ENCODE peak calls at places on chromosome 18, in six cellular contexts. O is dorsolateral prefrontal cortex, A is neural progenitor cell, G is fibroblast of lung, X is psoas muscle, F is mucosa of descending colon. P is an unnamed sample.

GRCh38 chr18:2515908-2516625 is 55.2 kb downstream of the METTL4 start:
- DNase-seq in O (no peak), A (no peak), G (peak), X (no peak), F (no peak), P (peak)

GRCh38 chr18:28729321-28729720 is 552.4 kb upstream of the CDH2 start:
- DNase-seq in O (no peak), A (no peak), G (no peak), X (no peak), F (no peak), P (peak)

GRCh38 chr18:10928971-10929373 is 220.4 kb downstream of the PIEZO2 start:
- DNase-seq in O (no peak), A (no peak), G (peak), X (no peak), F (no peak), P (peak)

GRCh38 chr18:31066267-31066666 is 23.7 kb upstream of the DSC3 start:
- DNase-seq in O (no peak), A (no peak), G (no peak), X (no peak), F (no peak), P (no peak)

GRCh38 chr18:11145413-11146191 is 3.8 kb downstream of the PIEZO2 start:
- DNase-seq in O (no peak), A (no peak), G (no peak), X (no peak), F (no peak), P (no peak)

GRCh38 chr18:31596081-31596872 is 4.6 kb downstream of the TTR start:
- DNase-seq in O (no peak), A (no peak), G (no peak), X (no peak), F (no peak), P (peak)

GRCh38 chr18:49051323-49051967 is 100.7 kb upstream of the SMAD7 start:
- DNase-seq in O (no peak), A (peak), G (no peak), X (no peak), F (peak), P (no peak)

GRCh38 chr18:12908706-12909105 is 24.7 kb upstream of the PTPN2 start:
- DNase-seq in O (no peak), A (no peak), G (peak), X (no peak), F (no peak), P (peak)

GRCh38 chr18:47490882-47491281 is 239.4 kb upstream of the SKOR2 start:
- DNase-seq in O (no peak), A (no peak), G (no peak), X (no peak), F (no peak), P (peak)

GRCh38 chr18:8088626-8089025 is 520.6 kb upstream of the RAB12 start:
- DNase-seq in O (no peak), A (no peak), G (no peak), X (no peak), F (no peak), P (no peak)

GRCh38 chr18:31648966-31649429 is 35.4 kb downstream of the B4GALT6 start:
- DNase-seq in O (no peak), A (no peak), G (peak), X (no peak), F (no peak), P (peak)

GRCh38 chr18:48940854-48941531 is 9.8 kb downstream of the SMAD7 start:
- DNase-seq in O (no peak), A (no peak), G (peak), X (no peak), F (peak), P (no peak)

GRCh38 chr18:39434223-39434622 is 1868.6 kb upstream of the CELF4 start:
- DNase-seq in O (no peak), A (no peak), G (no peak), X (no peak), F (no peak), P (peak)

GRCh38 chr18:79485788-79486355 is 90.1 kb downstream of the NFATC1 start:
- DNase-seq in O (peak), A (no peak), G (peak), X (no peak), F (no peak), P (peak)

GRCh38 chr18:44309185-44309584 is 371.5 kb upstream of the SETBP1 start:
- DNase-seq in O (no peak), A (no peak), G (peak), X (no peak), F (no peak), P (peak)

GRCh38 chr18:33906046-33906445 is 318.7 kb downstream of the NOL4 start:
- DNase-seq in O (no peak), A (no peak), G (no peak), X (no peak), F (no peak), P (peak)

GRCh38 chr18:24657461-24657860 is 197.0 kb downstream of the HRH4 start:
- DNase-seq in O (no peak), A (no peak), G (peak), X (no peak), F (no peak), P (no peak)

GRCh38 chr18:59959079-59959478 is 59.3 kb downstream of the PMAIP1 start:
- DNase-seq in O (no peak), A (no peak), G (no peak), X (no peak), F (no peak), P (peak)

GRCh38 chr18:44719519-44720060 is 38.9 kb downstream of the SETBP1 start:
- DNase-seq in O (no peak), A (no peak), G (no peak), X (no peak), F (no peak), P (no peak)

GRCh38 chr18:40485318-40485717 is 1469.7 kb upstream of the PIK3C3 start:
- DNase-seq in O (no peak), A (no peak), G (peak), X (no peak), F (no peak), P (peak)

GRCh38 chr18:63040788-63041410 is 278.7 kb downstream of the BCL2 start:
- DNase-seq in O (no peak), A (no peak), G (no peak), X (no peak), F (no peak), P (no peak)

GRCh38 chr18:10261315-10262276 is 192.8 kb upstream of the APCDD1 start:
- DNase-seq in O (no peak), A (no peak), G (peak), X (no peak), F (no peak), P (peak)

GRCh38 chr18:35458677-35459441 is 38.9 kb downstream of the INO80C start:
- DNase-seq in O (no peak), A (no peak), G (peak), X (peak), F (peak), P (peak)

GRCh38 chr18:63888473-63889190 is 1.1 kb downstream of the SERPINB2 start:
- DNase-seq in O (no peak), A (no peak), G (no peak), X (no peak), F (no peak), P (peak)

DNA sequence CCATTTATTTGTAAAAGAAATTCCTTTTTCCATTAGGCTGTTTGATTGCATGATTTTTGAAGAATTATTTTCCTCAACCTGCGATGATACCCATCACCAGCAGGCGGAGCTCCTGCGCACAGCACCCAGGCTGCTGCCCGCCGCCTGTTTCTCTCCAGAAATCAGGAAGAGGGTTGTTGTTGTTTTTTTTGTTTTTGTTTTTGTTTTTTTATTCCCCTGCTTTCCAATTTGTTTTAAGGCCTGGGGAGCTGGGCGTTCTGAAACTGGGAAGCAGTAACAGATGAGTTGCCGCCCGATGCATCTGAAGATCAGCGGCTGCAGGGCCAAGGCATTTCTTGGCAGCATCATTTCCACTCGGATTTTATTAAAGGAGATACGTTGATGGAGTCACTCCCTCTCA is 132.1 kb downstream of the MBP start:
- DNase-seq in O (peak), A (peak), G (peak), X (peak), F (peak), P (peak)
- H3K4me3 ChIP-seq in O (peak), A (no peak), G (peak), X (peak), F (no peak), P (peak)

DNA sequence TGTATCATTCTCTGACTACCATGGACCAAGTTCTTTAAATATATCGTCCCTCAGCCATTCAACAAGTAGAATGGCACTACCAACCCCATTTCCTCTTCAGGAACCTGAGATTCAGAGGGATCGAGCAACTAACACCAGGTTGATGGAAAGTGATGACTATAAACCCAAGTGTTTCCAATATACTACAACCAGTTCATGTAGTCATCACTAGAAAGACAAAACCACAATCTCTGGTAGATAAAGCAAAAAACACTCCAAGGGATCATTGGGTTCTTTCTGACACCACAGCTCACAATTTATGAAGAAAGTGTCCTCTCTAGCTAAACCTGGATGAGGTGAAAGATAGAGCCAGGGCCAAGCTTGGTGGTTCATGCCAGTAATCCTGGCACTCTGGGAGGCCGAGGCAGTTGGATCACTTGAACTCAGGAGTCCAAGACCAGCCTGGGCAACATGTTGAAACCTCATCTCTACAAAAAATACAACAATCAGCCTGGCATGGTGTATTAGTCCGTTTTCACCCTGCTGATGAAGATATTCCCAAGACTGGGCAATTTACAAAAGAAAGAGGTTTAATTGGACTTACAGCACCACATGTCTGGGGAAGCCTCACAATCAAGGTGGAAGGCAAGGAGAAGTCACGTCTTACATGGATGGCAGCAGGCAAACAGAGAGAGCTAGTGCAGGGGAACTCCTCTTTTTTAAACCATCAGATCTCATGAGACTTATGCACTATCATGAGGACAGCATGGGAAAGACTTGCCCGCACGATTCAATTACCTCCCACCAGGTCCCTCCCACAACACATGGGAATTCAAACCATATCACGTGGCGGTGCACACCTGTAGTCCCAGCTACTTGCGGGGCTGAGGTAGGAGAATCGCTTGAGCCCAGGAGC is 2.2 kb downstream of the CD226 start:
- DNase-seq in O (no peak), A (no peak), G (no peak), X (no peak), F (no peak), P (no peak)
- H3K4me3 ChIP-seq in O (no peak), A (no peak), G (no peak), X (no peak), F (no peak), P (no peak)

GRCh38 chr18:50298443-50299284 is 11.2 kb upstream of the CXXC1 start:
- DNase-seq in O (no peak), A (no peak), G (no peak), X (no peak), F (no peak), P (no peak)
- H3K4me3 ChIP-seq in O (peak), A (peak), G (no peak), X (peak), F (no peak), P (peak)

GRCh38 chr18:26574958-26575864 is 26.9 kb upstream of the KCTD1 start:
- DNase-seq in O (peak), A (peak), G (peak), X (peak), F (peak), P (peak)

GRCh38 chr18:26579941-26580618 is 31.7 kb upstream of the KCTD1 start:
- DNase-seq in O (no peak), A (no peak), G (no peak), X (no peak), F (peak), P (no peak)

DNA sequence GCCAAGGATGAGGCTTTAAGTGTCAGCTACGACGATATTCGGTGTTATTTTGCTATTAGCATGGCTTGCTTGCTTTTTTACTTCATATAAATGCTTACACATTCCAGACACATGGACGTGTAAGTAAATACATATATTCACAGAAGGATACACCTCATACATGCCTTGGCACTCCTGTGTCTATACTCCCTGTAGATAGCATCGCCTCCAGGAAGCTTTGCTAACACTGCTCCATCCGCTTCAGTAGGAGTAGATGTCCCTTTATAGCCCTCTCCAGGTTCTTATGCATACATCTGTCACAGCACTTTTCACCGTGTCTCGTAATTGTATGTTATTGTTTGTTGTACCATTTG is 27.5 kb upstream of the KCTD1 start:
- DNase-seq in O (no peak), A (no peak), G (no peak), X (no peak), F (no peak), P (no peak)
- H3K4me3 ChIP-seq in O (peak), A (peak), G (no peak), X (peak), F (no peak), P (no peak)

GRCh38 chr18:22176282-22176621 is 6.9 kb downstream of the GATA6 start:
- DNase-seq in O (no peak), A (no peak), G (no peak), X (no peak), F (no peak), P (no peak)

GRCh38 chr18:22175326-22175725 is 5.9 kb downstream of the GATA6 start:
- DNase-seq in O (no peak), A (no peak), G (no peak), X (no peak), F (no peak), P (no peak)

GRCh38 chr18:22173928-22174301 is 4.5 kb downstream of the GATA6 start:
- DNase-seq in O (no peak), A (peak), G (no peak), X (no peak), F (no peak), P (no peak)

GRCh38 chr18:22173221-22173927 is 4.0 kb downstream of the GATA6 start:
- DNase-seq in O (no peak), A (no peak), G (no peak), X (no peak), F (no peak), P (no peak)

DNA sequence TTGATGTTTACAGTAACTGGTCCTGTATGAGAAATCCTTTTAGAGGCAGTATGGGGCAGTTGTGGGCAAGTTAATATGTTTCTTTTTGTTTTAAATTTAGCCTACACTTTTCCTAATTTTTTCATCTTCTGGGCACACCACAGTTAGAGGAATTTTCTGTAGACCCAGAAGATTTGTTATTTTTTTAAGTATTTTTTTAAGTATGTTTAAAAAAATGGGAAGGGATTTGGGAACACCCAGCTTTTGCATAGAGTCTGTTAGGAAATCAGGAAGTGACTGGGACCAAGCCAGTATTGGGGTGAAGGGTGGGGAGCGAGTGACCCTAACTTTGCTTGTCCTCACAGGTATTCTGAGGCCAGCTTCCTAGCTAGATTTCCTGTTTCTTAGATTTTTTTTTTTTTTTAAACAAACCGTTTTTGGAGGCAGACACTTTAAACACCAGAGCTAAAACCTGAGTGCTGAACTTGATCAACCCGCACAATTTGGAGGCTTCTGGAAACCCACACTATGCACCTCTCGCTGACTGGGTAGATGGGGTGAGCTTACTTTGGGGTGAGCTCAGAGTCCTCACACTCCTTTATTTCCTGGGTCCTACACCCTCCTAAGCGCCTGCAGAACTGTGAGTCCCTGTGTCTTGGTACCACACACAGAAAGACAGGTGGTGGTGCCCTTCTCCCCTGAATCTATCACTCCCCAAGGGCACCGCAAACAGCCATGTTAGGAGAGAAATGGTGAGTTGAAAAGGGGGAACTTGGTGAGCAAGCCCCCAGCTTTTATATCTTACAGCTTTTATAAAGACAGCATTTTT is 5.2 kb downstream of the GATA6 start:
- DNase-seq in O (no peak), A (peak), G (peak), X (no peak), F (peak), P (no peak)
- H3K4me3 ChIP-seq in O (no peak), A (no peak), G (no peak), X (peak), F (no peak), P (no peak)